ENCODE peak calls at places on chromosomes 1 and 21, in four cellular contexts. One of them, this sample, is unnamed.

GRCh38 chr21:40355076-40355475 is 487.8 kb downstream of the PCP4 start:
- DNase-seq in mesenchymal stem cell: no peak
- DNase-seq in trophoblast cell: peak; percentile 54
- DNase-seq in H1: no peak
- DNase-seq in this sample: no peak

GRCh38 chr1:62746086-62746808 is 37.7 kb upstream of the ATG4C start:
- DNase-seq in mesenchymal stem cell: peak; percentile 63
- DNase-seq in trophoblast cell: peak; percentile 82
- DNase-seq in H1: no peak
- DNase-seq in this sample: no peak

GRCh38 chr1:155175281-155175926 is 1.8 kb downstream of the TRIM46 start:
- DNase-seq in trophoblast cell: no peak
- DNase-seq in H1: no peak
- DNase-seq in mesenchymal stem cell: no peak
- DNase-seq in this sample: no peak

GRCh38 chr1:844472-845026 is 79.2 kb upstream of the SAMD11 start:
- DNase-seq in mesenchymal stem cell: no peak
- DNase-seq in trophoblast cell: no peak
- DNase-seq in H1: no peak
- DNase-seq in this sample: no peak

GRCh38 chr1:111476761-111477309 is 3.1 kb downstream of the C1orf162 start:
- DNase-seq in trophoblast cell: no peak
- DNase-seq in H1: no peak
- DNase-seq in mesenchymal stem cell: no peak
- DNase-seq in this sample: no peak

GRCh38 chr21:43762303-43763128 is 13.6 kb downstream of the CSTB start:
- DNase-seq in H1: no peak
- DNase-seq in trophoblast cell: peak; percentile 65
- DNase-seq in mesenchymal stem cell: no peak
- DNase-seq in this sample: no peak

GRCh38 chr1:40064797-40065492 is 24.4 kb downstream of the CAP1 start:
- DNase-seq in mesenchymal stem cell: no peak
- DNase-seq in trophoblast cell: no peak
- DNase-seq in H1: no peak
- DNase-seq in this sample: no peak

GRCh38 chr1:192762265-192762664 is 46.6 kb upstream of the RGS2 start:
- DNase-seq in mesenchymal stem cell: no peak
- DNase-seq in trophoblast cell: no peak
- DNase-seq in H1: no peak
- DNase-seq in this sample: no peak

GRCh38 chr1:214244252-214244651 is 36.7 kb upstream of the SMYD2 start:
- DNase-seq in mesenchymal stem cell: no peak
- DNase-seq in trophoblast cell: no peak
- DNase-seq in H1: no peak
- DNase-seq in this sample: no peak

GRCh38 chr1:94675373-94675772 is 133.8 kb upstream of the F3 start:
- DNase-seq in mesenchymal stem cell: peak; percentile 82
- DNase-seq in H1: no peak
- DNase-seq in trophoblast cell: no peak
- DNase-seq in this sample: no peak

GRCh38 chr1:21149862-21150432 is 26.8 kb downstream of the EIF4G3 start:
- DNase-seq in mesenchymal stem cell: peak; percentile 97
- DNase-seq in trophoblast cell: peak; percentile 30
- DNase-seq in H1: no peak
- DNase-seq in this sample: no peak

GRCh38 chr1:201556841-201557571 is 18.1 kb downstream of the NAV1 start:
- DNase-seq in trophoblast cell: no peak
- DNase-seq in mesenchymal stem cell: peak; percentile 88
- DNase-seq in H1: no peak
- DNase-seq in this sample: no peak

GRCh38 chr21:15744926-15745325 is 15.1 kb downstream of the USP25 start:
- DNase-seq in mesenchymal stem cell: no peak
- DNase-seq in trophoblast cell: no peak
- DNase-seq in H1: no peak
- DNase-seq in this sample: no peak

GRCh38 chr1:54995835-54996234 is 2.9 kb upstream of the BSND start:
- DNase-seq in trophoblast cell: no peak
- DNase-seq in mesenchymal stem cell: no peak
- DNase-seq in H1: no peak
- DNase-seq in this sample: no peak

GRCh38 chr1:152497273-152497672 is 13.3 kb upstream of the LCE5A start:
- DNase-seq in mesenchymal stem cell: no peak
- DNase-seq in trophoblast cell: no peak
- DNase-seq in H1: no peak
- DNase-seq in this sample: no peak

GRCh38 chr1:186875874-186876273 is 47.1 kb downstream of the PLA2G4A start:
- DNase-seq in mesenchymal stem cell: no peak
- DNase-seq in H1: no peak
- DNase-seq in trophoblast cell: no peak
- DNase-seq in this sample: no peak

GRCh38 chr1:48031676-48032075 is 34.5 kb upstream of the TRABD2B start:
- DNase-seq in H1: no peak
- DNase-seq in trophoblast cell: no peak
- DNase-seq in mesenchymal stem cell: no peak
- DNase-seq in this sample: no peak

GRCh38 chr1:51570063-51570720 is 46.7 kb upstream of the OSBPL9 start:
- DNase-seq in mesenchymal stem cell: no peak
- DNase-seq in H1: no peak
- DNase-seq in trophoblast cell: peak; percentile 60
- DNase-seq in this sample: no peak

GRCh38 chr1:151728151-151728711 is 6.9 kb downstream of the RIIAD1 start:
- DNase-seq in mesenchymal stem cell: no peak
- DNase-seq in trophoblast cell: no peak
- DNase-seq in H1: peak; percentile 53
- DNase-seq in this sample: no peak

GRCh38 chr1:1315435-1315901 is 7.1 kb downstream of the PUSL1 start:
- DNase-seq in H1: no peak
- DNase-seq in trophoblast cell: no peak
- DNase-seq in mesenchymal stem cell: no peak
- DNase-seq in this sample: no peak

GRCh38 chr1:69737527-69738176 is 169.9 kb downstream of the LRRC7 start:
- DNase-seq in H1: peak; percentile 45
- DNase-seq in mesenchymal stem cell: peak; percentile 80
- DNase-seq in trophoblast cell: peak; percentile 39
- DNase-seq in this sample: peak; percentile 66

GRCh38 chr1:56448937-56449336 is 130.4 kb downstream of the PLPP3 start:
- DNase-seq in mesenchymal stem cell: peak; percentile 78
- DNase-seq in H1: no peak
- DNase-seq in trophoblast cell: peak; percentile 34
- DNase-seq in this sample: no peak

GRCh38 chr21:45623436-45623835 is 20.1 kb upstream of the PCBP3 start:
- DNase-seq in H1: no peak
- DNase-seq in trophoblast cell: no peak
- DNase-seq in mesenchymal stem cell: no peak
- DNase-seq in this sample: no peak

GRCh38 chr21:41977034-41977950 is 23.5 kb upstream of the C2CD2 start:
- DNase-seq in trophoblast cell: no peak
- DNase-seq in H1: peak; percentile 35
- DNase-seq in mesenchymal stem cell: no peak
- DNase-seq in this sample: no peak

GRCh38 chr1:108780937-108781574 is 34.6 kb downstream of the STXBP3 start:
- DNase-seq in trophoblast cell: no peak
- DNase-seq in mesenchymal stem cell: no peak
- DNase-seq in H1: no peak
- DNase-seq in this sample: no peak

GRCh38 chr1:205018381-205018780 is 24.6 kb upstream of the CNTN2 start:
- DNase-seq in mesenchymal stem cell: no peak
- DNase-seq in trophoblast cell: no peak
- DNase-seq in H1: no peak
- DNase-seq in this sample: no peak

GRCh38 chr1:5941671-5942070 is 50.6 kb downstream of the NPHP4 start:
- DNase-seq in trophoblast cell: no peak
- DNase-seq in H1: peak; percentile 11
- DNase-seq in mesenchymal stem cell: no peak
- DNase-seq in this sample: no peak

GRCh38 chr1:168583571-168583970 is 7.2 kb downstream of the XCL1 start:
- DNase-seq in mesenchymal stem cell: no peak
- DNase-seq in trophoblast cell: peak; percentile 47
- DNase-seq in H1: no peak
- DNase-seq in this sample: no peak

GRCh38 chr1:202858789-202859414 is 30.0 kb downstream of the RABIF start:
- DNase-seq in mesenchymal stem cell: no peak
- DNase-seq in trophoblast cell: no peak
- DNase-seq in H1: no peak
- DNase-seq in this sample: no peak

GRCh38 chr1:217562229-217562878 is 68.5 kb downstream of the GPATCH2 start:
- DNase-seq in mesenchymal stem cell: peak; percentile 79
- DNase-seq in trophoblast cell: no peak
- DNase-seq in H1: no peak
- DNase-seq in this sample: no peak

GRCh38 chr1:2178875-2179274 is 15.7 kb downstream of the FAAP20 start:
- DNase-seq in trophoblast cell: no peak
- DNase-seq in mesenchymal stem cell: no peak
- DNase-seq in H1: no peak
- DNase-seq in this sample: no peak

GRCh38 chr1:1093610-1093943 is 19.5 kb upstream of the RNF223 start:
- DNase-seq in mesenchymal stem cell: no peak
- DNase-seq in H1: no peak
- DNase-seq in trophoblast cell: no peak
- DNase-seq in this sample: no peak

GRCh38 chr1:205810448-205811157 is 2.4 kb downstream of the SLC41A1 start:
- DNase-seq in mesenchymal stem cell: peak; percentile 26
- DNase-seq in H1: no peak
- DNase-seq in trophoblast cell: no peak
- DNase-seq in this sample: no peak

GRCh38 chr1:234067584-234067983 is 163.1 kb downstream of the SLC35F3 start:
- DNase-seq in H1: no peak
- DNase-seq in trophoblast cell: no peak
- DNase-seq in mesenchymal stem cell: no peak
- DNase-seq in this sample: no peak

GRCh38 chr1:53495608-53496345 is 36.6 kb downstream of the DMRTB1 start:
- DNase-seq in H1: no peak
- DNase-seq in trophoblast cell: no peak
- DNase-seq in mesenchymal stem cell: no peak
- DNase-seq in this sample: no peak

GRCh38 chr1:151905070-151905442 is 4.3 kb downstream of the THEM4 start:
- DNase-seq in H1: no peak
- DNase-seq in trophoblast cell: no peak
- DNase-seq in mesenchymal stem cell: no peak
- DNase-seq in this sample: no peak

GRCh38 chr1:111110197-111110899 is 29.5 kb downstream of the DRAM2 start:
- DNase-seq in H1: no peak
- DNase-seq in mesenchymal stem cell: peak; percentile 14
- DNase-seq in trophoblast cell: no peak
- DNase-seq in this sample: no peak

GRCh38 chr1:46301406-46302090 is 1.9 kb downstream of the LRRC41 start:
- DNase-seq in mesenchymal stem cell: peak; percentile 68
- DNase-seq in H1: peak; percentile 53
- DNase-seq in trophoblast cell: peak; percentile 5
- DNase-seq in this sample: peak; percentile 11

GRCh38 chr21:16838330-16838729 is 674.5 kb upstream of the CXADR start:
- DNase-seq in mesenchymal stem cell: no peak
- DNase-seq in trophoblast cell: no peak
- DNase-seq in H1: no peak
- DNase-seq in this sample: no peak

GRCh38 chr1:149887456-149888159 is 11.8 kb upstream of the BOLA1 start:
- DNase-seq in H1: peak; percentile 87
- DNase-seq in mesenchymal stem cell: peak; percentile 100
- DNase-seq in trophoblast cell: peak; percentile 97
- DNase-seq in this sample: peak; percentile 90
- H2BK12ac ChIP-seq in H1: peak overlapping the region; percentile 5
- H2BK12ac ChIP-seq in mesenchymal stem cell: no peak overlapping the region
- H2BK12ac ChIP-seq in trophoblast cell: no peak overlapping the region
- H2BK12ac ChIP-seq in this sample: no peak overlapping the region

GRCh38 chr1:31639543-31639942 is 5.1 kb downstream of the PEF1 start:
- DNase-seq in trophoblast cell: peak; percentile 35
- DNase-seq in H1: no peak
- DNase-seq in mesenchymal stem cell: peak; percentile 93
- DNase-seq in this sample: no peak
- H4K8ac ChIP-seq in trophoblast cell: no peak overlapping the region
- H4K8ac ChIP-seq in H1: no peak overlapping the region
- H4K8ac ChIP-seq in mesenchymal stem cell: no peak overlapping the region
- H4K8ac ChIP-seq in this sample: no peak overlapping the region

GRCh38 chr1:3651011-3651938 is 1.0 kb upstream of the TP73 start:
- DNase-seq in trophoblast cell: no peak
- DNase-seq in H1: peak; percentile 82
- DNase-seq in mesenchymal stem cell: peak; percentile 30
- DNase-seq in this sample: no peak
- H3K4me3 ChIP-seq in trophoblast cell: no peak overlapping the region
- H3K4me3 ChIP-seq in H1: peak overlapping the region; percentile 60
- H3K4me3 ChIP-seq in mesenchymal stem cell: no peak overlapping the region
- H3K4me3 ChIP-seq in this sample: no peak overlapping the region

DNA sequence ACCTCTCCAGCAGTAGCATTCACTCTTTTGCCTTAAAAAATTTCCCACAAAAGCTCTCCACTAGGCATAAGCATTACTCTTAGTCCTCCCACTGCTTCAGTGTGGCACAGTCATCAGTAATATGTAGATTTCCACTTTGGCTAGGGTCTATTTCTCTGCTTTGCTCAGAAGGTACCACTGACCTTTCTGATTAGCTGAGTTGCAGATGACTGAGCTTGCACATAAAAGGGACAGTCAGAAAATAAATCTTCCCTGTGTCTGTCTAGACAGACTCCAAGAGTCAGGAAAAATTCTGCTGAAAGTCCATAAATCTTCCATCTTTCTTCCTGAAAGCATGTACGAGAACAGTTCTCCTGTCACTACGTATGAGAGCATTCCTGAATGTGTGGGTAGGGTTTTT is 56.6 kb upstream of the APP start:
- DNase-seq in trophoblast cell: no peak
- DNase-seq in H1: no peak
- DNase-seq in mesenchymal stem cell: no peak
- DNase-seq in this sample: no peak
- H2BK12ac ChIP-seq in trophoblast cell: no peak overlapping the region
- H2BK12ac ChIP-seq in H1: peak overlapping the region; percentile 92
- H2BK12ac ChIP-seq in mesenchymal stem cell: no peak overlapping the region
- H2BK12ac ChIP-seq in this sample: no peak overlapping the region

GRCh38 chr1:8407652-8408051 is 89.7 kb downstream of the SLC45A1 start:
- DNase-seq in H1: no peak
- DNase-seq in mesenchymal stem cell: no peak
- DNase-seq in trophoblast cell: no peak
- DNase-seq in this sample: no peak
- H4K8ac ChIP-seq in H1: no peak overlapping the region
- H4K8ac ChIP-seq in mesenchymal stem cell: no peak overlapping the region
- H4K8ac ChIP-seq in trophoblast cell: no peak overlapping the region
- H4K8ac ChIP-seq in this sample: no peak overlapping the region

GRCh38 chr1:174218983-174219382 is 59.7 kb downstream of the RABGAP1L start:
- DNase-seq in mesenchymal stem cell: no peak
- DNase-seq in trophoblast cell: no peak
- DNase-seq in H1: no peak
- DNase-seq in this sample: no peak
- H3K4me3 ChIP-seq in mesenchymal stem cell: no peak overlapping the region
- H3K4me3 ChIP-seq in trophoblast cell: no peak overlapping the region
- H3K4me3 ChIP-seq in H1: no peak overlapping the region
- H3K4me3 ChIP-seq in this sample: no peak overlapping the region

DNA sequence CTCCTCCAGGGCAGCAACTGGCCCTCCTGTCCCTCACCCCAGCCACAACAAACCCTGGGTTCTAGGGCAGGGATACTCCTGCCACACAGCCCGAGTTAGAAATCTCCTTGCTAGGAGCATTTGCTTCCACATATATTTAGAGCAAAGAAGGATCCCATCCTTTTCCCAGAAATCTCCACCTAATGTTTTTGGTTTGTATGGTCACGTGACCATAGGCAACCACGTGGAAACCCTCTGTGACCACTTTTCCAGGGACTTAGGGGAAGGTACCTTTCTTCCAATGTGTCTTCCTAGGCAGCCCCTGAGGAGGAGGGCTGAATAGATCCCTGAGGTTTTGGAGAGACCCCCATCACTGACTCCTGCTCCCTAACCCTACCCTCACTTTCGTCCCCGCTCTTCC is 25.5 kb downstream of the VANGL2 start:
- DNase-seq in trophoblast cell: no peak
- DNase-seq in H1: no peak
- DNase-seq in mesenchymal stem cell: no peak
- DNase-seq in this sample: no peak
- H2BK12ac ChIP-seq in trophoblast cell: no peak overlapping the region
- H2BK12ac ChIP-seq in H1: no peak overlapping the region
- H2BK12ac ChIP-seq in mesenchymal stem cell: no peak overlapping the region
- H2BK12ac ChIP-seq in this sample: no peak overlapping the region

This sample was measured in neuronal stem cell.